ENCODE peak calls at places on chromosomes 12 and 14, in four cellular contexts. U, V, D and P are unnamed samples.

GRCh38 chr12:27474344-27474743 is 27.8 kb downstream of the SMCO2 start:
- DNase-seq in D (no peak), V (no peak), U (no peak), P (no peak)

GRCh38 chr12:46101121-46101869 is 110.9 kb upstream of the SCAF11 start:
- DNase-seq in V (no peak), U (no peak), D (no peak), P (no peak)

GRCh38 chr12:12315838-12316237 is 34.2 kb downstream of the MANSC1 start:
- DNase-seq in U (no peak), D (no peak), V (no peak), P (no peak)

GRCh38 chr12:68932123-68932700 is 759 bp downstream of the CPM start:
- DNase-seq in D (no peak), V (peak; percentile 16), U (no peak), P (peak; percentile 33)

GRCh38 chr12:59115995-59116394 is 195.7 kb upstream of the LRIG3 start:
- DNase-seq in V (no peak), U (no peak), D (no peak), P (no peak)

GRCh38 chr14:22977684-22978486 is 4.5 kb downstream of the AJUBA start:
- DNase-seq in U (peak; percentile 47), D (peak; percentile 77), V (no peak), P (no peak)

GRCh38 chr14:106831322-106831720 is 1304.9 kb downstream of the TMEM121 start:
- DNase-seq in V (no peak), D (peak; percentile 47), U (peak; percentile 28), P (no peak)

GRCh38 chr14:36660736-36661505 is 739 bp upstream of the PAX9 start:
- DNase-seq in U (no peak), V (no peak), D (peak; percentile 56), P (peak; percentile 23)

GRCh38 chr14:87108726-87109125 is 884.3 kb downstream of the GALC start:
- DNase-seq in D (no peak), V (no peak), U (no peak), P (no peak)

GRCh38 chr12:26383041-26383440 is 187.7 kb downstream of the SSPN start:
- DNase-seq in U (no peak), V (no peak), D (no peak), P (no peak)

GRCh38 chr14:22920697-22921096 is 1.7 kb upstream of the RBM23 start:
- DNase-seq in V (no peak), D (no peak), U (no peak), P (no peak)

GRCh38 chr12:111314949-111315539 is 53.9 kb downstream of the PHETA1 start:
- DNase-seq in U (no peak), V (no peak), D (no peak), P (no peak)

GRCh38 chr14:76655331-76655730 is 105.9 kb upstream of the VASH1 start:
- DNase-seq in V (no peak), U (no peak), D (no peak), P (no peak)

GRCh38 chr12:45168976-45169375 is 46.9 kb upstream of the ANO6 start:
- DNase-seq in D (no peak), V (no peak), U (no peak), P (no peak)

GRCh38 chr12:124083708-124084107 is 110.7 kb downstream of the ZNF664 start:
- DNase-seq in D (no peak), U (no peak), V (no peak), P (no peak)

GRCh38 chr12:68358532-68359485 is 26.6 kb upstream of the MDM1 start:
- DNase-seq in U (peak; percentile 49), V (peak; percentile 74), D (peak; percentile 51), P (peak; percentile 88)

GRCh38 chr12:42905419-42905705 is 315.8 kb upstream of the PRICKLE1 start:
- DNase-seq in V (no peak), U (no peak), D (no peak), P (no peak)

GRCh38 chr12:52682381-52682660 is 2.1 kb upstream of the KRT1 start:
- DNase-seq in V (no peak), D (no peak), U (no peak), P (no peak)

GRCh38 chr14:68941820-68942219 is 37.3 kb downstream of the ACTN1 start:
- DNase-seq in U (no peak), V (no peak), D (peak; percentile 74), P (no peak)
- TF ChIP-seq JUND in U (no peak), V (no peak), D (peak; percentile 70), P (no peak)

GRCh38 chr12:2027379-2027778 is 23.1 kb upstream of the DCP1B start:
- DNase-seq in V (no peak), D (no peak), U (no peak), P (no peak)

GRCh38 chr12:2017724-2018337 is 13.6 kb upstream of the DCP1B start:
- DNase-seq in D (no peak), V (no peak), U (no peak), P (no peak)

GRCh38 chr12:2018401-2018800 is 14.1 kb upstream of the DCP1B start:
- DNase-seq in V (no peak), U (no peak), D (no peak), P (no peak)

GRCh38 chr12:2019126-2019525 is 14.9 kb upstream of the DCP1B start:
- DNase-seq in U (no peak), V (no peak), D (no peak), P (no peak)

DNA sequence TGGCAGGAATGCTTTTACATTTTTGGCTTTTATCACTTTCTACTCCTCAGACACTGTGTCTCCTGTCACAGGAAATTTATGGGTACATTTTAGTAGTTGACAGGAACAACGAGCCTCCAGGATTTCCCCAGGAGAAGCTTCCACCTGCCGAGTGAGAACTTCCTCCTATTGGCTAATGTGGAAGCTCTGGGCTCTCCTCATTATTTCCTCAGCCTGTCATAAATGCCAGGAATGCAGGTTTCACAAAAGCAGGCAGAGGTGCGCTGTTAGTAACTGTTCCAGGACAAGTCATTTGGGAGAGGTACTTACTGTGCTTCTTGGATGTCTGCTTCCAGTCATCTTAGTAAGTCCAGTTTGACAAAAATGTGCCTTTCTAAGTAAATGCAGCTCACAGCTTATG is 19.1 kb upstream of the DCP1B start:
- DNase-seq in U (no peak), D (no peak), V (no peak), P (peak; percentile 54)
- TF ChIP-seq JUND in U (no peak), D (no peak), V (no peak), P (no peak)

DNA sequence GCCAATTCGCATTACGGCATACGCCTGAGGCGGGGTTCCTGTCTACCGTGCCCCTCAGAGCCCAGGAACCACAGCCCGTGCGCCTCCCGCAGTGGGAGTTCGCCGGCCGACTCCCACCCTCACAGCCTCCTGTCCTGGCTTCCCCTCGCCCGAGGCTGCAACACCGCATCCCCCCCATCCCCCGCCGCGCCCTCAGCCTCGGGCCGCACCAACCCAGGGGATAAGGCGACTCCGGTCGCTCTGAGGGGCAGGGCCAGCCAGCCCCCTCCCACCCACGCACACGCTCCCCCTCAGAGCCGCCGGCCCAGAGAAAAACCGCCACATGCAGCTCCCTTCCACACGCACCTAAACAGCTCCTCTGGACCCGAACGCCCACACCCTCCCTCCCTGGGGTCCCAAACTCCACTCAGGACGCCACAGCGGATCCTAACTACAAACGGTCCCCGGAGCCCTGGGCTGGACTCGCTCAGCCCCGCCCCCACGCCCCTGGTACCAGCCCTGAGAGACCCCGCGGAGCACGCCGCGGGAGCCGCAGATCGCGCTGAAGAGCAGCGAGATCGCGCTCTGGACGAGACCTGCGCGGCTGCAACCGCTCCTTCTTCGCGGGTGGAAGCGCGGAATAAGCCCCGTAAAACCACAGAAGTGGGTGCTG is at the start of gene C14orf39:
- DNase-seq in V (no peak), D (peak; percentile 69), U (peak; percentile 84), P (no peak)
- TF ChIP-seq JUND in V (no peak), D (no peak), U (no peak), P (no peak)

GRCh38 chr12:56160894-56161667 is 2.9 kb downstream of the MYL6 start:
- DNase-seq in U (no peak), D (no peak), V (no peak), P (no peak)

GRCh38 chr12:56158926-56159461 is 835 bp downstream of the MYL6 start:
- DNase-seq in V (no peak), U (peak; percentile 56), D (peak; percentile 66), P (peak; percentile 80)

GRCh38 chr12:56159482-56160105 is 1.4 kb downstream of the MYL6 start:
- DNase-seq in D (no peak), V (no peak), U (no peak), P (no peak)

GRCh38 chr12:56161677-56162351 is 3.7 kb downstream of the MYL6 start:
- DNase-seq in D (no peak), U (no peak), V (no peak), P (no peak)

GRCh38 chr12:56160160-56160763 is 2.1 kb downstream of the MYL6 start:
- DNase-seq in V (no peak), U (no peak), D (no peak), P (no peak)
- TF ChIP-seq JUND in V (no peak), U (no peak), D (no peak), P (no peak)

GRCh38 chr12:127044841-127045240 is 1222.1 kb upstream of the TMEM132C start:
- DNase-seq in D (no peak), U (no peak), V (no peak), P (no peak)

GRCh38 chr12:127046467-127046866 is 1220.5 kb upstream of the TMEM132C start:
- DNase-seq in D (no peak), U (no peak), V (no peak), P (no peak)

GRCh38 chr12:127038152-127038551 is 1228.8 kb upstream of the TMEM132C start:
- DNase-seq in D (no peak), U (no peak), V (no peak), P (no peak)

GRCh38 chr12:127041985-127042625 is 1224.9 kb upstream of the TMEM132C start:
- DNase-seq in V (peak; percentile 88), D (no peak), U (no peak), P (no peak)
- TF ChIP-seq JUND in V (peak; percentile 66), D (no peak), U (no peak), P (no peak)

GRCh38 chr12:15172423-15172822 is 48.8 kb downstream of the RERG start:
- DNase-seq in D (no peak), V (no peak), U (no peak), P (no peak)

GRCh38 chr12:15168279-15168678 is 52.9 kb downstream of the RERG start:
- DNase-seq in D (no peak), U (no peak), V (no peak), P (no peak)

GRCh38 chr12:15171015-15171646 is 50.1 kb downstream of the RERG start:
- DNase-seq in U (no peak), D (no peak), V (no peak), P (no peak)

GRCh38 chr12:15173142-15173541 is 48.1 kb downstream of the RERG start:
- DNase-seq in D (no peak), U (no peak), V (no peak), P (no peak)
- TF ChIP-seq JUND in D (no peak), U (no peak), V (no peak), P (no peak)

GRCh38 chr12:49552014-49552413 is 13.2 kb downstream of the KCNH3 start:
- DNase-seq in V (no peak), U (peak; percentile 25), D (no peak), P (peak; percentile 73)

GRCh38 chr12:49554266-49554665 is 13.7 kb downstream of the MCRS1 start:
- DNase-seq in U (peak; percentile 21), D (no peak), V (no peak), P (no peak)

GRCh38 chr12:49552425-49552824 is 13.6 kb downstream of the KCNH3 start:
- DNase-seq in D (no peak), U (peak; percentile 11), V (no peak), P (no peak)

GRCh38 chr12:49553512-49554088 is 14.3 kb downstream of the MCRS1 start:
- DNase-seq in V (no peak), U (peak; percentile 73), D (no peak), P (peak; percentile 80)

GRCh38 chr12:49552899-49553298 is 14.1 kb downstream of the KCNH3 start:
- DNase-seq in V (no peak), D (no peak), U (no peak), P (no peak)
- TF ChIP-seq JUND in V (no peak), D (no peak), U (no peak), P (no peak)